ENCODE peak calls at places on chromosomes 3 and 15, in five cellular contexts. I is stimulated activated CD4-positive, alpha-beta T cell treated with anti-CD3 and anti-CD28 coated beads, Interleukin-12 subunit alpha, Interleukin-12 subunit beta, amount 100 ng/mL, for 4 hours; W is T47D; L is M059J; X is heart left ventricle. S is an unnamed sample.

GRCh38 chr3:123137001-123137400 is 64.7 kb upstream of the SEC22A start:
- DNase-seq in I (no peak), W (no peak), L (no peak), X (no peak), S (no peak)

GRCh38 chr15:73150831-73151230 is 98.6 kb downstream of the NEO1 start:
- DNase-seq in I (no peak), W (no peak), L (no peak), X (no peak), S (no peak)

GRCh38 chr3:72661115-72661457 is 187.2 kb downstream of the SHQ1 start:
- DNase-seq in I (no peak), W (peak; percentile 53), L (peak; percentile 92), X (peak; percentile 86), S (no peak)

GRCh38 chr3:14989943-14990753 is 42.8 kb downstream of the NR2C2 start:
- DNase-seq in I (no peak), W (no peak), L (peak; percentile 6), X (peak; percentile 67), S (peak; percentile 44)

GRCh38 chr3:53161345-53161819 is 373 bp downstream of the PRKCD start:
- DNase-seq in I (peak; percentile 16), W (no peak), L (no peak), X (peak; percentile 51), S (peak; percentile 27)

GRCh38 chr3:72077473-72078259 is 292.7 kb upstream of the PROK2 start:
- DNase-seq in I (no peak), W (no peak), L (no peak), X (no peak), S (no peak)

GRCh38 chr15:44193651-44194396 is 1.2 kb downstream of the FRMD5 start:
- DNase-seq in I (no peak), W (no peak), L (peak; percentile 62), X (no peak), S (peak; percentile 33)

GRCh38 chr3:129695203-129695602 is 88.7 kb upstream of the PLXND1 start:
- DNase-seq in I (no peak), W (no peak), L (no peak), X (no peak), S (peak; percentile 58)

GRCh38 chr3:4805662-4806061 is 173.6 kb upstream of the BHLHE40 start:
- DNase-seq in I (no peak), W (no peak), L (no peak), X (no peak), S (no peak)

GRCh38 chr3:47323431-47324277 is 40.9 kb downstream of the KLHL18 start:
- DNase-seq in I (no peak), W (no peak), L (peak; percentile 44), X (no peak), S (no peak)

GRCh38 chr3:129360224-129360623 is 68.2 kb downstream of the EFCAB12 start:
- DNase-seq in I (no peak), W (no peak), L (no peak), X (no peak), S (no peak)

GRCh38 chr3:120823156-120823555 is 80.6 kb downstream of the GTF2E1 start:
- DNase-seq in I (no peak), W (no peak), L (no peak), X (no peak), S (no peak)

GRCh38 chr3:12556723-12557471 is at the start of gene MKRN2:
- DNase-seq in I (peak; percentile 85), W (peak; percentile 77), L (peak; percentile 81), X (peak; percentile 90), S (peak; percentile 86)

GRCh38 chr3:54356299-54357037 is 234.1 kb downstream of the CACNA2D3 start:
- DNase-seq in I (no peak), W (no peak), L (peak; percentile 81), X (peak; percentile 73), S (no peak)

GRCh38 chr15:51367322-51367976 is 26.0 kb downstream of the GLDN start:
- DNase-seq in I (no peak), W (peak; percentile 24), L (peak; percentile 20), X (peak; percentile 36), S (no peak)

GRCh38 chr15:92643849-92644815 is 11.4 kb downstream of the FAM174B start:
- DNase-seq in I (no peak), W (no peak), L (peak; percentile 78), X (no peak), S (no peak)

GRCh38 chr3:13538520-13539284 is 10.2 kb upstream of the FBLN2 start:
- DNase-seq in I (no peak), W (no peak), L (no peak), X (no peak), S (no peak)

GRCh38 chr3:68018275-68018674 is 363.9 kb upstream of the SUCLG2 start:
- DNase-seq in I (no peak), W (no peak), L (no peak), X (no peak), S (no peak)

GRCh38 chr3:48708481-48708889 is 8.5 kb downstream of the IP6K2 start:
- DNase-seq in I (no peak), W (no peak), L (no peak), X (no peak), S (peak; percentile 51)

GRCh38 chr3:186882881-186883685 is 40.6 kb downstream of the ADIPOQ start:
- DNase-seq in I (peak; percentile 51), W (no peak), L (peak; percentile 94), X (no peak), S (peak; percentile 85)

GRCh38 chr15:71186971-71187960 is 72.0 kb downstream of the THSD4 start:
- DNase-seq in I (no peak), W (no peak), L (no peak), X (no peak), S (no peak)

GRCh38 chr15:28975766-28976179 is 90.0 kb downstream of the APBA2 start:
- DNase-seq in I (peak; percentile 60), W (peak; percentile 26), L (peak; percentile 60), X (no peak), S (peak; percentile 64)

GRCh38 chr3:52834871-52835501 is at the start of gene MUSTN1:
- DNase-seq in I (no peak), W (no peak), L (no peak), X (peak; percentile 57), S (peak; percentile 24)

GRCh38 chr3:143974181-143974876 is 2.7 kb downstream of the DIPK2A start:
- DNase-seq in I (no peak), W (no peak), L (no peak), X (no peak), S (peak; percentile 18)

GRCh38 chr3:9012521-9012920 is 49.2 kb upstream of the RAD18 start:
- DNase-seq in I (no peak), W (no peak), L (no peak), X (no peak), S (no peak)

GRCh38 chr3:61442696-61443095 is 118.7 kb upstream of the PTPRG start:
- DNase-seq in I (no peak), W (no peak), L (no peak), X (no peak), S (no peak)